ENCODE peak calls at places on chromosomes 12 and 14, in four cellular contexts. B is kidney, T is left lung, O is uterus. G is an unnamed sample. For H3K4me1, the result is how much of the 10 kb centered on the place peaks cover.

GRCh38 chr14:101862177-101862576 is 100.7 kb downstream of the PPP2R5C start:
- DNase-seq in B (no peak), T (no peak), O (no peak), G (no peak)

GRCh38 chr12:12877789-12878455 is 13.4 kb upstream of the GPRC5A start:
- DNase-seq in B (no peak), T (no peak), O (no peak), G (no peak)

GRCh38 chr12:21073129-21073528 is 57.9 kb upstream of the SLCO1B1 start:
- DNase-seq in B (no peak), T (no peak), O (no peak), G (no peak)

GRCh38 chr12:103169-103981 is 36.8 kb downstream of the IQSEC3 start:
- DNase-seq in B (no peak), T (no peak), O (no peak), G (no peak)

GRCh38 chr12:98416845-98417244 is 98.5 kb upstream of the TMPO start:
- DNase-seq in B (no peak), T (no peak), O (no peak), G (no peak)

GRCh38 chr12:12900786-12901157 is 9.4 kb downstream of the GPRC5A start:
- DNase-seq in B (no peak), T (no peak), O (no peak), G (no peak)

GRCh38 chr12:41141076-41141475 is 47.0 kb upstream of the PDZRN4 start:
- DNase-seq in B (no peak), T (no peak), O (no peak), G (no peak)

GRCh38 chr14:103931422-103931821 is 3.2 kb downstream of the TDRD9 start:
- DNase-seq in B (no peak), T (no peak), O (no peak), G (no peak)

GRCh38 chr12:41856228-41856627 is 288.4 kb downstream of the GXYLT1 start:
- DNase-seq in B (no peak), T (no peak), O (no peak), G (no peak)

GRCh38 chr14:74401504-74402241 is 24.3 kb downstream of the SYNDIG1L start:
- DNase-seq in B (peak), T (no peak), O (no peak), G (no peak)

GRCh38 chr12:18439541-18439940 is 178.2 kb downstream of the PIK3C2G start:
- DNase-seq in B (no peak), T (no peak), O (no peak), G (no peak)

GRCh38 chr12:60710246-60710645 is 1114.4 kb downstream of the SLC16A7 start:
- DNase-seq in B (no peak), T (no peak), O (no peak), G (no peak)

GRCh38 chr14:99300190-99300589 is 28.2 kb upstream of the BCL11B start:
- DNase-seq in B (no peak), T (no peak), O (no peak), G (no peak)

GRCh38 chr12:131643581-131644452 is 67.1 kb upstream of the SFSWAP start:
- DNase-seq in B (no peak), T (no peak), O (no peak), G (no peak)

GRCh38 chr14:31829256-31829923 is 247.7 kb upstream of the ARHGAP5 start:
- DNase-seq in B (no peak), T (no peak), O (no peak), G (no peak)

GRCh38 chr12:26723379-26724308 is 109.3 kb downstream of the ITPR2 start:
- DNase-seq in B (no peak), T (no peak), O (peak), G (no peak)

GRCh38 chr14:76773188-76773885 is 12.1 kb downstream of the VASH1 start:
- DNase-seq in B (peak), T (no peak), O (peak), G (peak)

GRCh38 chr12:54704187-54704586 is 56.0 kb upstream of the DCD start:
- DNase-seq in B (no peak), T (no peak), O (no peak), G (no peak)

GRCh38 chr14:79552778-79553177 is 658.5 kb downstream of the DIO2 start:
- DNase-seq in B (no peak), T (no peak), O (no peak), G (no peak)

GRCh38 chr12:13165578-13166120 is 30.9 kb upstream of the EMP1 start:
- DNase-seq in B (peak), T (peak), O (peak), G (peak)

GRCh38 chr12:106766393-106766826 is 8.1 kb upstream of the RIC8B start:
- DNase-seq in B (peak), T (no peak), O (peak), G (peak)

GRCh38 chr12:113863455-113863845 is 102.7 kb downstream of the RBM19 start:
- DNase-seq in B (no peak), T (no peak), O (no peak), G (no peak)

GRCh38 chr12:110253176-110253575 is 27.9 kb upstream of the ATP2A2 start:
- DNase-seq in B (peak), T (no peak), O (no peak), G (peak)

DNA sequence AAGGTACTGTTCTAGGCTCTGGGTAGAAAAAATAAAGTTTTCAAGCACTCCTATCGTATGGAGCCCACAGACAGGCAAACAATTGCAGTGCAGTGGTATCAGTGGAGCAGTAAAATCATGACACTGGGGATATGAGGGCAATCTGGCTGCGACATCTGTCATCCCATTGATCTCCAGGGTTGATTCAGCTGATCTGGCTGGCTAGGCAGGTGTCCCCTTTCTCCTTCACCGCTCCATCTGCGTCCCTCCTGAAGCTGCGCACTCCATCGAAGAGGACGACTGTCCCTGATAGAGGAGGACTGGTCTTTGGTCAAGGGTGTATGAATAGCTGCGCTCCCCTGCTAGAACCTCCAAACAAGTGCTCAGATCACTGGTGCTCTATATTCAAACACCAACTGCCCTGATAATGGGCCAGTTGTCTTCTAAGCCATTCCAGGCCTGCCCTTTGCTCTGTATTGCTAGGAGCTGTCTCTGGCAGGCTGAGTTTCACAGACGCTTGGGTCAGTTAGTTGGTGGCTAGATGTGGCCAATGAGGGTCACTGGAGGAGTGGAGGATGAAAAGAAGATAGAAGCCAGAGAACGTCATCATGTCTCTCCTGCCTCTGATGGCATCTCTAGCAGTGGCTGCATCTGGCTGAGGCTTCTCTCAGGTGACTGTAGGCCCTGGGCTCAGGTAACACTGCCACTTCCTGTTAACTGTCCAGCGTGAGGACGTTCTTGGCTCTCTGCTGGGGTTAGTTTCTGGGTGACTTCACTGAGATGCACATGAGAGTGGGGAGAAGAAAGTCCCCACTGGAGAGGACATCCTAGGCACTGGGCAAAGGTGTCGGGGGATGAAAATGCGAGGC is 205.0 kb upstream of the FOXN3 start:
- DNase-seq in B (no peak), T (no peak), O (no peak), G (no peak)
- H3K4me1 ChIP-seq in B (under half), T (under half), O (under half), G (under half)

GRCh38 chr14:51395361-51395849 is 155.4 kb downstream of the TMX1 start:
- DNase-seq in B (peak), T (peak), O (peak), G (peak)
- H3K4me3 ChIP-seq in B (no peak), T (no peak), O (no peak), G (no peak)

DNA sequence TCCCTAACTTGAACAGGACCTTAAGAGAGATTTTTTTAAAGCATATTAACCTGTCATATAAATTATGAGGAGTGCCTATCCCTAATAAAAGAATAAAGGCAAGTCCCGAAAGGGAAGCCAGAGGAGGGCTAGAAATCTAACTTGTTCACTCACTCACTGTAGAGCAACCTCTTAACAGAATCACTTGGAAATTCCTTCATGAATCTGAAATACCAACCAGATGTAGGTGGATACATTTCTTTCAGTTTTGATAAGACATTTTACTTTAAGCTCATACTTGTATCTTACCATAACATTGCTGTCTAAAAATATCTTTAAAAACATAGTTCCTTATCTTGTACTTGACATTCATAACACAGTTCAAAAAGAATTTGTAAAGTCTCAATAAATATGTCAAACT is 25.7 kb downstream of the NTN4 start:
- DNase-seq in B (no peak), T (no peak), O (no peak), G (no peak)
- TF ChIP-seq CTCF in B (no peak), T (no peak), O (no peak), G (no peak)

DNA sequence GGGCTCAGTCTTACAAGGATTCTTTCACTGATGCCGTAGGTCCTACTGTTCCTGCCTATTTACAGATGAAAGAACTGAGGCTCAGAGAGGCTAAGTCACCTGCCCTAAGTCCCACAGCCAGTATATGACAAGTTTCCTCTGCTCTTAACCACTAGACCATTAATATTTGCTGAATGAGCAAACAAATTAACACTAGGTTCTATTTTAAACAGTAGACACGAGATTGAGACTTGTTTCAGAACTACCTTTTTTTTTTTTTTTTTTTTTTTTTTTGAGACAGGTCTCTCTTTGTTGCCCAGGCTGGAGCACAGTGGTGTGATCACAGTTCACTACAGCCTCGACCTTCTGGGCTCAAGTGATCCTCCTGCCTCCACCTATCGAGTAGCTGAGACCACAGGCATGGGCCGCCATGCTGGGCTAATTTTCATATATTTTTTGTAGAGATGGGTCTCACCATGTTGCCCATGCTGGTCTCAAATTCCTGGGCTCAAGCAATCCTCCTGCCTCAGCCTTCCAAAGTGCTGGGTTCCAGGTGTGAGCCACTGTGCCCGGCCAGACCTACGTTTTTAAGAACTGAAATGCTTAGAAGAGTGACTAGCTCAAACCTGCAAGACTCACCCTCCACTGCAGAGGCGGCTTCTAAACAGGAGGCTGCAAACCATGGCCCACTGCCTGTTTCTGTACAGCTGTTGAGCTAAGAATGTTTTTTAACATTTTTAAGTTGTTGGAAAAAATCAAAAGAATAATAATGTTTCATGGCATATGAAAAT is 12.9 kb downstream of the SYNE3 start:
- DNase-seq in B (no peak), T (no peak), O (no peak), G (no peak)
- H3K4me1 ChIP-seq in B (under half), T (half or more), O (under half), G (under half)

DNA sequence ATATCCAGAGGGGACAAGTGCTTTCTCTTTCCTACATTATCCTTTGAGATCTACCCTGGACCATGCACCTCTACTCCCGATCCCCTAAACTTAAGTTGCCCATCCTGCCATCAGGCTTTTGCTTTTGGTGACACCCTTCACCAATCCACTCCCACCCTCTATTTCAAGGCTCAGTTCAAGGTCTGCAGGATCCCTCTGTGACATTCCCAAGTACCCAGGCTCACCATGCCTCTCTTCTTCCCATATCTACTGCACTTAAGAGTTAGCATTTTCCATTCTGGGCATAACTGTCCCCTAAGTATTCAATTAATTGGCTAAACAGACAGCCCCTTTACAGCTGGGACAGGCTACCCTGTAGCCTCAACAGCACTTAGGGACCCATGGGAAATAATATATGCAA is 3.1 kb downstream of the NFYB start:
- DNase-seq in B (no peak), T (no peak), O (no peak), G (no peak)
- H3K4me3 ChIP-seq in B (no peak), T (no peak), O (no peak), G (no peak)

DNA sequence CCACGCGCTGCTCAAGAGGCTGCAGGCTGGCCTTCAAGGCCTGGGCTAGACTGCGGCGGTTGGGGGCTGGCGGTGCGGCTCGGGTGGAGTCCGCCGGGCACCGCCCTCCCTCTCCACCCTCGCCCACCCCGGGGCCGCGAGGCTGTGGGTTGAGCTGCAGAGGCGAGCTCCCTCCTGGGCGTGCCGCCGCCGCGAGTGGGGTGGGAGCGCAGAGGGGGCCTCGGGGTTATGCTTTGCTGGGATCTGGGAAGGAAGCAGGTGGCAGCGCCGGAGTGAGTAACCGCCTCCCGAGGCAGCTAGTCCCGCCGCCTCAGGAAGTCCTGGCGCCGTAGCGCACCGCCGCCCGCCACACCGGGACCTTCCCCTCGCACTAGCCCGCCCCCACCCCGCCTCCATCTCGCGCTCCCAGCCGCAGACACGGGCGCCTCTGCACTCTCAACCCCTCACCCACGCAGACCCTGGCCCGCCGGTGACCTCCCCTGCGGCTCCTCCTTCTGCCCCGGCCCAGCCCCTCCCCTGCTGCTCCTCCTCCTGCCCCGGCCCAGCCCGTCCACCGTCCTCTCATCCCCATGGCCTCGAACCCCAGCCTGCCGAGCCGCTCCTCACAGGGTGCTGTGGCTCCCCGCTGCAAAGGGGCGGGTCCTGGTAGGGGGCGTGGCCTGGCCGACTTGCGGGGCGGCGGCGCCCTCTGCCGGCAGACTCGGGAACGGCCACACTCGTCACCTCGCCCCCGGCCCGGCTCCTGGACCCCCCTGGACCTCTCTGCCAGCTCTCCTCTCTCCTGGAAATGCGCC is 16.6 kb downstream of the TAMALIN start:
- DNase-seq in B (peak), T (peak), O (peak), G (peak)
- TF ChIP-seq CTCF in B (peak), T (peak), O (peak), G (peak)

GRCh38 chr14:93954900-93955891 is 21.2 kb downstream of the ASB2 start:
- DNase-seq in B (no peak), T (peak), O (no peak), G (peak)

GRCh38 chr14:93957333-93957710 is 19.0 kb downstream of the ASB2 start:
- DNase-seq in B (no peak), T (no peak), O (no peak), G (no peak)

GRCh38 chr14:93957751-93958566 is 18.4 kb downstream of the ASB2 start:
- DNase-seq in B (no peak), T (no peak), O (no peak), G (no peak)

GRCh38 chr14:93956082-93956481 is 20.3 kb downstream of the ASB2 start:
- DNase-seq in B (no peak), T (no peak), O (no peak), G (no peak)

GRCh38 chr14:93956514-93957332 is 19.6 kb downstream of the ASB2 start:
- DNase-seq in B (no peak), T (no peak), O (no peak), G (no peak)
- H3K4me1 ChIP-seq in B (under half), T (half or more), O (under half), G (half or more)

DNA sequence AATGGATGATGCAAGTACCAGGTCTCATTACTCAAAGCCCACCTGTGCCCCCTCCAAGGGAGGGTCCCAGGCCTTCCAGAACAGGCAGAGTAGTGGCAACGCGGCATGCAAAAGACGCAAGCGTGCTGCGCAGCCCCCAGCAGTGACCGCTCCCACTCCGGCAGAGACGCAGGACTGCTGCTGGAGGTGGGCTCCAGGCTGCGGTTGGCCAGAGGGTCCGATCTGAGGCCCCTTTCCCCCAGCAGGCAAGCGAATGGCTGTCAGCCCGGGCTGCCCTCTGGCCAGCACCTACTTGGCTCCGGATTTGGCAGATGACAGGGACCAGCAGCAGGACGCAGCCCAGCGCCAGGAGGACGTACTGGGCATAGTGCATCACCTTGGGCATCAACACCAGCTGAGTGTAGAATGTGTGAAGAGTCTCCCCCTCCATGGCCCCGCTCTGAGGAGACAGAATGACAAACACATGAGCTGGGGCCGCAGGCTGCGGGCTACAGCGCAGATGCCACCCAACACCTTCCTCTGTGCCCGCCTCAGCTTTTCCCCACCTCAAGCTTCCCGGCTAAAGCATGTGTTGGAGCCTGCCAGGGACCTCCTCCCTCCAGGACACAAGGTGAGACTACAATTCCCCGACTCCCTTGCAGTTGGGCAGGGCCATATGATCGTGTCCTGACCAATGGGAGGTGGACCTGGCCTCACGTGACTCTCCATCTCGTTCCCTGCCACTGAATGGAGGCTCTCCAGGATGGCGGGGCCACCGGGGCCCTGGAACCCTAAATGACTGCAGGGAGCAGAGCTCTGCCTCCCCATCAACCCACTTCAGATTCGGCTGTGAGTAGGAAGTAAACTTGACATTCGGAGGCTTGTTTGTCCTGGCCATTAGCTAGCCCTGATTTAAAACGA is 77.3 kb downstream of the SCARB1 start:
- DNase-seq in B (peak), T (no peak), O (peak), G (peak)
- H3K4me3 ChIP-seq in B (peak), T (peak), O (no peak), G (peak)

DNA sequence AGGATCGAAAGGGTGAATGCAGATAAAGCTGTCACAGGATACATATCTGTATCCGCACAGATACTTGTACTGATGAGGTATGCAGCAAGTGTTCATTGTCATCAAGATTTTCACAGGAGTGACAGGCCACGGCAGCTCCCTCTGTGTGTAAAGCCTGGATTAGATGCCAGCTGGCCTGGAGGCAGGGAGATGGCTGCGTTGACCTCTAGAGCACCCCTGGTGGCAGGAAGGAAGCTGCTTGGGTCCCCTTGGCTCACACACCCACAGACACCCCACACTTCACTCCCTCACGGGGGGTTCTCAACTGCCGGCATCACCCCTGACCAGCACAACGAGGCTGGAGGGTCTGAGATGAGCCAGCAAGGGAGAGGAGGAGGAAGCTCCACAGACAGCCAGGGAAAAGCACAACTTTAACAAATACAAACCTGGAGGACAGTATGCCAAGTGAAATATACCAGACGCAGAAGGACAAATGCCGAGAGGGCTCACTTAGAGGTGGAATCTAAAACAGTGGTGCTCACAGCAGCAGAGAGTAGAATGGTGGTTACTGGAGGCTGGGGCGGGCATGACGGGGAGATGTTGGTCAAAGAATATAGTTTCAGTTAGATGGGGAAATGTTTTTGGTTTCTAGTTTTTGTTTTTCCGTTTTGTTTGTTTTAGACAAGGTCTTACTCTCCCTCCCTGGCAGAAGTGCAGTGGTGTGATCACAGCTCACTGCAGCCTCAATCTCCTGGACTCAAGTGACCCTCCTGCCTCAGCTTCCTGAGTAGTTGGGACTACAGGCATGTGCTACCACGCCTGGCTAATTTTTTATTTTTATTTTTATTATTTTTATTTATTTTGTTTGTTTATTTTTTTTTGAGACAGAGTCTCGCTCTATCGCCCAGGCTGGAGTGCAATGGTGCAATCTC is 45.7 kb downstream of the TEAD4 start:
- DNase-seq in B (no peak), T (no peak), O (no peak), G (no peak)
- TF ChIP-seq CTCF in B (no peak), T (no peak), O (no peak), G (no peak)

G was measured in lower lobe of right lung.